ENCODE peak calls at places on chromosome 20, in nine cellular contexts. G is right lobe of liver, Q is stomach, P is kidney, O is ovary, D is body of pancreas, U is cardiac fibroblast, S is astrocyte of the cerebellum, H is transverse colon. A is an unnamed sample.
A peak's percentile ranks its signal among the peaks of the same experiment; 100 is the strongest.

GRCh38 chr20:8809107-8809953 is 259.6 kb upstream of the PLCB4 start:
- DNase-seq in G (no peak), Q (no peak), P (no peak), O (no peak), D (no peak), U (no peak), S (no peak), H (no peak), A (no peak)

GRCh38 chr20:53809242-53809641 is 215.6 kb upstream of the ZNF217 start:
- DNase-seq in G (no peak), Q (no peak), P (no peak), O (no peak), D (no peak), U (no peak), S (no peak), H (no peak), A (no peak)

GRCh38 chr20:45826381-45827019 is 612 bp downstream of the TNNC2 start:
- DNase-seq in G (no peak), Q (no peak), P (no peak), O (peak; percentile 66), D (no peak), U (peak; percentile 70), S (no peak), H (no peak), A (no peak)

GRCh38 chr20:37225146-37225545 is 36.5 kb downstream of the GHRH start:
- DNase-seq in G (no peak), Q (peak; percentile 59), P (no peak), O (no peak), D (peak; percentile 1), U (no peak), S (no peak), H (no peak), A (no peak)

GRCh38 chr20:38538789-38539188 is 42.2 kb upstream of the ADIG start:
- DNase-seq in G (no peak), Q (no peak), P (no peak), O (no peak), D (no peak), U (no peak), S (no peak), H (no peak), A (no peak)

GRCh38 chr20:62358728-62359490 is 8.2 kb downstream of the LAMA5 start:
- DNase-seq in G (peak; percentile 52), Q (no peak), P (peak; percentile 83), O (peak; percentile 26), D (no peak), U (no peak), S (no peak), H (no peak), A (no peak)

GRCh38 chr20:31274441-31274840 is 17.0 kb downstream of the DEFB115 start:
- DNase-seq in G (no peak), Q (no peak), P (no peak), O (no peak), D (no peak), U (no peak), S (no peak), H (no peak), A (no peak)

GRCh38 chr20:6664574-6664973 is 102.9 kb upstream of the BMP2 start:
- DNase-seq in G (no peak), Q (no peak), P (no peak), O (no peak), D (no peak), U (no peak), S (no peak), H (no peak), A (no peak)

GRCh38 chr20:17681741-17682102 is 320 bp downstream of the RRBP1 start:
- DNase-seq in G (no peak), Q (no peak), P (peak; percentile 78), O (no peak), D (no peak), U (no peak), S (no peak), H (no peak), A (no peak)

GRCh38 chr20:46013826-46014516 is 5.3 kb downstream of the MMP9 start:
- DNase-seq in G (peak; percentile 74), Q (peak; percentile 68), P (peak; percentile 83), O (peak; percentile 52), D (peak; percentile 61), U (peak; percentile 41), S (no peak), H (peak; percentile 60), A (peak; percentile 80)

GRCh38 chr20:37914672-37915433 is 11.9 kb downstream of the VSTM2L start:
- DNase-seq in G (no peak), Q (no peak), P (no peak), O (no peak), D (no peak), U (no peak), S (no peak), H (no peak), A (no peak)

GRCh38 chr20:54199721-54200176 is 8.1 kb upstream of the PFDN4 start:
- DNase-seq in G (peak; percentile 78), Q (peak; percentile 81), P (peak; percentile 82), O (peak; percentile 73), D (peak; percentile 82), U (peak; percentile 84), S (peak; percentile 61), H (peak; percentile 85), A (peak; percentile 37)

GRCh38 chr20:1209447-1210387 is 6.5 kb downstream of the C20orf202 start:
- DNase-seq in G (no peak), Q (no peak), P (no peak), O (no peak), D (no peak), U (no peak), S (no peak), H (no peak), A (no peak)

GRCh38 chr20:35284267-35284991 is at the start of gene EIF6:
- DNase-seq in G (peak; percentile 88), Q (peak; percentile 82), P (peak; percentile 93), O (peak; percentile 85), D (peak; percentile 82), U (peak; percentile 91), S (peak; percentile 63), H (peak; percentile 89), A (peak; percentile 95)

GRCh38 chr20:23654722-23655121 is 17.0 kb upstream of the CST3 start:
- DNase-seq in G (no peak), Q (no peak), P (no peak), O (no peak), D (no peak), U (no peak), S (no peak), H (no peak), A (no peak)

GRCh38 chr20:22684072-22684762 is 99.8 kb upstream of the FOXA2 start:
- DNase-seq in G (no peak), Q (peak; percentile 78), P (no peak), O (peak; percentile 59), D (peak; percentile 74), U (peak; percentile 85), S (peak; percentile 50), H (peak; percentile 57), A (no peak)

GRCh38 chr20:64053841-64054661 is 4.6 kb upstream of the SOX18 start:
- DNase-seq in G (no peak), Q (no peak), P (peak; percentile 92), O (no peak), D (no peak), U (peak; percentile 94), S (no peak), H (no peak), A (no peak)
- TF ChIP-seq CTCF in G (no peak), Q (no peak), P (no peak), O (no peak), D (no peak), U (peak; percentile 9), S (peak; percentile 23), H (no peak), A (peak; percentile 15)

GRCh38 chr20:49543858-49544437 is 24.0 kb downstream of the PTGIS start:
- DNase-seq in G (no peak), Q (no peak), P (no peak), O (no peak), D (no peak), U (no peak), S (no peak), H (no peak), A (no peak)

GRCh38 chr20:49543071-49543857 is 24.7 kb downstream of the PTGIS start:
- DNase-seq in G (no peak), Q (no peak), P (no peak), O (no peak), D (no peak), U (no peak), S (no peak), H (no peak), A (no peak)

GRCh38 chr20:49544535-49544934 is 23.4 kb downstream of the PTGIS start:
- DNase-seq in G (no peak), Q (no peak), P (no peak), O (no peak), D (no peak), U (no peak), S (no peak), H (no peak), A (no peak)

GRCh38 chr20:49548371-49548947 is 19.5 kb downstream of the PTGIS start:
- DNase-seq in G (no peak), Q (no peak), P (no peak), O (no peak), D (no peak), U (no peak), S (no peak), H (no peak), A (no peak)

GRCh38 chr20:49545572-49545971 is 22.4 kb downstream of the PTGIS start:
- DNase-seq in G (no peak), Q (no peak), P (no peak), O (no peak), D (no peak), U (no peak), S (no peak), H (no peak), A (no peak)
- TF ChIP-seq CTCF in G (no peak), Q (no peak), P (no peak), O (no peak), D (no peak), U (peak; percentile 32), S (no peak), H (no peak), A (no peak)

GRCh38 chr20:57329608-57330221 is at the start of gene SPO11:
- DNase-seq in G (no peak), Q (no peak), P (no peak), O (no peak), D (no peak), U (no peak), S (no peak), H (no peak), A (no peak)
- TF ChIP-seq CTCF in G (no peak), Q (no peak), P (no peak), O (no peak), D (peak; percentile 41), U (no peak), S (no peak), H (no peak), A (peak; percentile 1)

DNA sequence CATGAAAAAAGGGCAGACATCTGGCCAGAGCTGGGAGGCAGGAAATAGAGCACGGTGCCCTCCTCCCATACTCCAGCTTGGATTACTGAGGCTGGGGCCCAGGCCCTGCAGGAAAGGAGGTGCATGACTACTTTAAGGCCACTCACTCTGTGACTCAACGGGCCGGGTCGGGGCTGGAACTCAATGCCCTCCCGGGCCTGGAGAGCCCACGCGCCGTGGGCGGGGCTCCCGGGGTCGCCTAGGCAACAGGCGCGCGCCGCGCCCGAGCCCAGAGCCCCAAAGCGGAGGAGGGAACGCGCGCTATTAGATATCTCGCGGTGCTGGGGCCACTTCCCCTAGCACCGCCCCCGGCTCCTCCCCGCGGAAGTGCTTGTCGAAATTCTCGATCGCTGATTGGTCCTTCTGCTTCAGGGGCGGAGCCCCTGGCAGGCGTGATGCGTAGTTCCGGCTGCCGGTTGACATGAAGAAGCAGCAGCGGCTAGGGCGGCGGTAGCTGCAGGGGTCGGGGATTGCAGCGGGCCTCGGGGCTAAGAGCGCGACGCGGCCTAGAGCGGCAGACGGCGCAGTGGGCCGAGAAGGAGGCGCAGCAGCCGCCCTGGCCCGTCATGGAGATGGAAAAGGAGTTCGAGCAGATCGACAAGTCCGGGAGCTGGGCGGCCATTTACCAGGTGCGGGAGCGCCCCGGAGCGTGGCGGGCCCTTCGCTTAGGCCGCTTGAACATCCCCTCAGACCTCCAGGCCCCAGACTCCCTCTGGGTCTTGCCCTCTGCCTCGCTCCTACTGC is at the start of gene PTPN1:
- DNase-seq in G (peak; percentile 99), Q (peak; percentile 99), P (peak; percentile 100), O (peak; percentile 99), D (peak; percentile 99), U (peak; percentile 99), S (peak; percentile 97), H (peak; percentile 99), A (peak; percentile 89)
- TF ChIP-seq CTCF in G (peak; percentile 33), Q (no peak), P (no peak), O (no peak), D (peak; percentile 9), U (peak; percentile 29), S (no peak), H (peak; percentile 23), A (no peak)